ENCODE peak calls at places on chromosomes 4 and X, in six cellular contexts. B is fibroblast of lung, T is HFF-Myc, O is BJ, Y is lower leg skin, S is epithelial cell of esophagus. M is an unnamed sample.

GRCh38 chr4:186227221-186227620 is at the start of gene KLKB1:
- DNase-seq in B (peak; percentile 37), Y (no peak), T (no peak), O (no peak), S (no peak), M (no peak)

GRCh38 chr4:136818811-136819210 is 713.5 kb downstream of the PCDH18 start:
- DNase-seq in Y (no peak), T (no peak), O (no peak), B (no peak), S (peak; percentile 13), M (no peak)

GRCh38 chr4:185016946-185017797 is 1.1 kb upstream of the HELT start:
- DNase-seq in B (peak; percentile 40), T (no peak), O (no peak), S (peak; percentile 35), Y (no peak), M (no peak)

GRCh38 chrX:21993265-21993664 is 38.9 kb upstream of the PHEX start:
- DNase-seq in B (peak; percentile 24), Y (no peak), O (no peak), S (no peak), T (no peak), M (no peak)

GRCh38 chr4:176271749-176272148 is 2.7 kb upstream of the ASB5 start:
- DNase-seq in O (no peak), B (peak; percentile 61), T (no peak), S (peak; percentile 71), Y (no peak), M (no peak)

GRCh38 chr4:36244257-36245084 is at the start of gene ARAP2:
- DNase-seq in B (peak; percentile 12), Y (peak; percentile 88), O (no peak), T (no peak), S (peak; percentile 94), M (no peak)

GRCh38 chr4:929096-929765 is 2.9 kb downstream of the GAK start:
- DNase-seq in Y (peak; percentile 78), B (no peak), T (no peak), O (no peak), S (no peak), M (no peak)

GRCh38 chrX:37644381-37645305 is 40.9 kb upstream of the XK start:
- DNase-seq in S (peak; percentile 91), T (no peak), Y (no peak), O (no peak), B (no peak), M (no peak)

GRCh38 chr4:11842620-11843263 is 414.0 kb upstream of the HS3ST1 start:
- DNase-seq in O (no peak), Y (no peak), S (peak; percentile 20), T (no peak), B (no peak), M (no peak)

GRCh38 chrX:136781180-136781797 is 557 bp upstream of the ARHGEF6 start:
- DNase-seq in T (no peak), S (no peak), Y (no peak), B (peak; percentile 19), O (no peak), M (no peak)

GRCh38 chrX:111445485-111445884 is 33.5 kb upstream of the DCX start:
- DNase-seq in S (peak; percentile 45), Y (no peak), T (peak; percentile 2), B (peak; percentile 7), O (no peak), M (no peak)

GRCh38 chr4:110854021-110854678 is 231.3 kb upstream of the PITX2 start:
- DNase-seq in Y (no peak), T (peak; percentile 64), B (peak; percentile 89), S (peak; percentile 65), O (no peak), M (peak; percentile 93)

GRCh38 chrX:151973262-151973661 is 1.2 kb downstream of the GABRE start:
- DNase-seq in B (no peak), Y (no peak), T (no peak), O (no peak), S (peak; percentile 53), M (no peak)

GRCh38 chr4:53453385-53453784 is 75.9 kb downstream of the FIP1L1 start:
- DNase-seq in O (no peak), T (no peak), Y (no peak), B (no peak), S (no peak), M (no peak)

GRCh38 chr4:3371038-3371437 is 70.7 kb upstream of the HGFAC start:
- DNase-seq in T (no peak), O (no peak), S (no peak), B (no peak), Y (no peak), M (no peak)

GRCh38 chrX:3545901-3546300 is 167.5 kb downstream of the PRKX start:
- DNase-seq in Y (peak; percentile 14), B (no peak), S (peak; percentile 60), T (no peak), O (no peak), M (no peak)

GRCh38 chr4:13983189-13983790 is 355.8 kb upstream of the BOD1L1 start:
- DNase-seq in S (no peak), T (no peak), O (no peak), Y (no peak), B (no peak), M (no peak)

GRCh38 chrX:44951572-44952067 is 78.6 kb downstream of the KDM6A start:
- DNase-seq in S (no peak), Y (no peak), O (no peak), T (no peak), B (no peak), M (no peak)

GRCh38 chrX:99242001-99242400 is 1168.1 kb downstream of the PCDH19 start:
- DNase-seq in O (no peak), B (no peak), T (no peak), Y (peak; percentile 61), S (no peak), M (no peak)

GRCh38 chr4:72552447-72552846 is 16.6 kb downstream of the ADAMTS3 start:
- DNase-seq in T (no peak), O (no peak), S (no peak), B (no peak), Y (no peak), M (no peak)

GRCh38 chr4:105624530-105624929 is 72.1 kb downstream of the ARHGEF38 start:
- DNase-seq in Y (no peak), T (no peak), S (peak; percentile 34), O (no peak), B (peak; percentile 75), M (no peak)

GRCh38 chrX:101619336-101619735 is 1.5 kb upstream of the ARMCX6 start:
- DNase-seq in S (no peak), O (no peak), T (no peak), B (peak; percentile 17), Y (no peak), M (no peak)

GRCh38 chrX:29634516-29634915 is 580.8 kb upstream of the MAGEB2 start:
- DNase-seq in Y (no peak), T (no peak), O (no peak), S (no peak), B (no peak), M (no peak)

GRCh38 chrX:646796-647195 is 16.2 kb downstream of the SHOX start:
- DNase-seq in O (no peak), T (no peak), S (no peak), Y (no peak), B (no peak), M (no peak)
- H3K4me3 ChIP-seq in O (no peak overlapping the region), T (no peak overlapping the region), S (no peak overlapping the region), Y (no peak overlapping the region), B (no peak overlapping the region), M (no peak overlapping the region)

GRCh38 chrX:129787336-129788055 is 7.7 kb downstream of the SASH3 start:
- DNase-seq in O (no peak), B (no peak), Y (no peak), S (no peak), T (no peak), M (no peak)

GRCh38 chrX:129786210-129786651 is 6.5 kb downstream of the SASH3 start:
- DNase-seq in Y (no peak), O (no peak), S (no peak), T (no peak), B (no peak), M (no peak)

GRCh38 chrX:129783176-129783776 is 3.5 kb downstream of the SASH3 start:
- DNase-seq in S (no peak), T (no peak), B (no peak), O (no peak), Y (no peak), M (no peak)

GRCh38 chrX:129782706-129783105 is 3.0 kb downstream of the SASH3 start:
- DNase-seq in S (no peak), Y (no peak), B (no peak), T (no peak), O (no peak), M (no peak)

DNA sequence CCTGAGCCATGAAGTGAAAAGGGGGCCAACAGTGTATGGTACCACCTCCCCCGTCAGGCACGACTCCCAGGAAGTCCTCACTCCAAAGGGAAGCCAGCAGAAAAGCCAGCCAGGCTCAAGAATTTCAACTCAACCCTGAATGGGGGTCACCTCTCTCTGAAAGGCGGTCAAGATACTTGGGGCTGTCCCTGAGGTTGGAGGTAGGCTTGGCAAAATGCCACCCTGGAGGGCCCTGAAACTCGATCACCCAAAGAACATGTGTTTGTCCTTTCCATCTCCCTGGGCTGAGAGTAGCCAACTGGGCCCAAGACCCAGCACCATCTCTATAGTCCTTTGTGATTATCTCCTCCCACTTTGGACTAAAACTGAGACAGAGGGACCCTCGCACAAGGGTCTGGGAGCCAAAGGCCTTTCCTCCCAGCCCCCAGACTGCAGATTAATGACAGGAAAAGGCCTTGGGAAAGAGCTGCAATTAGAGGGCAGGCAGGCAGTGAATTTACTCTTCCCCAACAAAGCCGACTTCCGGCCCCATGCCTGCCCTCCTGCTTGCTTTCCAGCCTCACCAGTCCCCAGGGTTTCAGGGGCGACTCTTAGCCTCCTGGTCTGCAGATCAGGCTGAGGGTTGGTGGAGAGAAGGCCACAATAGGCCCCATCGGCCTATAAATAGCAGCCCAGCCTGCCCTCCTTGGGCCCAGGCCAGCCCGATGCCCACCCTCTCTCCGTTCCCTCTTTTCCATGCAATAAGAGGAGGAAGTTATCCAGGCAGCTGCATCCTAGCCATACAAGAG is 5.6 kb downstream of the SASH3 start:
- DNase-seq in O (no peak), B (no peak), S (no peak), T (no peak), Y (no peak), M (no peak)
- H3K4me3 ChIP-seq in O (no peak overlapping the region), B (no peak overlapping the region), S (no peak overlapping the region), T (no peak overlapping the region), Y (no peak overlapping the region), M (no peak overlapping the region)

DNA sequence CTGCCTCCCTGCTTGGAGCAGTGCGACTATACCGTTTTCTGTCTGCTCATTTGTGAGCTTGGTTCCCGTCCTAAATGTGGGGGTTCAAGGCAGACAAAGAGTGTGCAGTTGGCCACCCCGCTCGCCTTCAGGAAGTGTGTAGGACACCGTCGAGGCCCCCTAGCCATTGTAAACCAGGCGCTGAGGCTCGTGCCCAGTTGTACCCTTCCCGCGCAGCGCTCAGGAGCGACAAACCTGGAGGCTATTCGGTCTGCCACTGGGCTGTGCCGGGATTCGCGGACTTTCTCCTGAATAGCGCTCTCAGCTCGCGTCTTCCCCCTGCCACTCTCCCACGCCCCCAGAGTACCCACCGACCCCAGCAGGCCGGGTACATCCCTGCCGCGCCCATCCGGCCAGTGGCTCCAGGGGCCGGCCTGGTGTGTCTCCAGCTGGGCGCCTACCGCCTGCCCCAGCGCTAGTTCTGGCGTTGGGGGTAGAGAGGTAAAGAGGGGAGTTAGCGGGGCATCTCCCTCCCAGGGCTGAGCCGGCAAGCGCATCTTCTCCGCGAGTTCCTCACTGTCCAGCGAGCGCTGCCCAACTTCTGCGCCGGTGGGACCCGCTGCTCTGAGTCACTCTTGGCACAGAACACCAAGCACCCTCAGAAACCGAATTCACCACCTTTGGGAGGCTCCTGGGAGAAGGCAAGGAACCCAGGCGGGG is 880 bp upstream of the LONRF3 start:
- DNase-seq in S (no peak), O (no peak), T (no peak), B (no peak), Y (peak; percentile 88), M (no peak)
- H3K4me3 ChIP-seq in S (no peak overlapping the region), O (no peak overlapping the region), T (no peak overlapping the region), B (no peak overlapping the region), Y (no peak overlapping the region), M (no peak overlapping the region)

GRCh38 chr4:80360102-80360501 is 24.6 kb downstream of the CFAP299 start:
- DNase-seq in O (no peak), S (no peak), Y (no peak), B (no peak), T (no peak), M (no peak)
- H3K4me3 ChIP-seq in O (no peak overlapping the region), S (no peak overlapping the region), Y (no peak overlapping the region), B (no peak overlapping the region), T (no peak overlapping the region), M (no peak overlapping the region)